ENCODE peak calls at places on chromosomes 4 and X, in eight cellular contexts. One of them, this sample, is unnamed. For H3K4me1, the result is how much of the 10 kb centered on the place peaks cover.

GRCh38 chr4:26022346-26022891 is 108.4 kb downstream of the SMIM20 start:
- DNase-seq in GM23248: peak
- DNase-seq in right cardiac atrium: peak
- DNase-seq in heart left ventricle: no peak
- DNase-seq in cardiac muscle cell: no peak
- DNase-seq in tibial nerve: no peak
- DNase-seq in neural progenitor cell: no peak
- DNase-seq in fibroblast of lung: peak
- DNase-seq in this sample: peak

GRCh38 chrX:118221733-118222132 is 105.1 kb upstream of the KLHL13 start:
- DNase-seq in cardiac muscle cell: no peak
- DNase-seq in neural progenitor cell: no peak
- DNase-seq in GM23248: peak
- DNase-seq in heart left ventricle: no peak
- DNase-seq in tibial nerve: no peak
- DNase-seq in fibroblast of lung: peak
- DNase-seq in right cardiac atrium: no peak
- DNase-seq in this sample: no peak

GRCh38 chr4:82044141-82044993 is 329.4 kb downstream of the HNRNPD start:
- DNase-seq in GM23248: peak
- DNase-seq in neural progenitor cell: peak
- DNase-seq in heart left ventricle: peak
- DNase-seq in tibial nerve: peak
- DNase-seq in fibroblast of lung: peak
- DNase-seq in cardiac muscle cell: peak
- DNase-seq in right cardiac atrium: peak
- DNase-seq in this sample: peak

GRCh38 chrX:69179380-69179911 is 14.2 kb upstream of the PJA1 start:
- DNase-seq in neural progenitor cell: peak
- DNase-seq in right cardiac atrium: no peak
- DNase-seq in tibial nerve: no peak
- DNase-seq in fibroblast of lung: peak
- DNase-seq in heart left ventricle: no peak
- DNase-seq in cardiac muscle cell: peak
- DNase-seq in GM23248: no peak
- DNase-seq in this sample: no peak

GRCh38 chr4:8320386-8320750 is 50.8 kb downstream of the HTRA3 start:
- DNase-seq in GM23248: no peak
- DNase-seq in fibroblast of lung: no peak
- DNase-seq in heart left ventricle: peak
- DNase-seq in tibial nerve: no peak
- DNase-seq in cardiac muscle cell: no peak
- DNase-seq in right cardiac atrium: no peak
- DNase-seq in neural progenitor cell: no peak
- DNase-seq in this sample: peak

GRCh38 chr4:103074598-103075434 is 1.7 kb downstream of the SLC9B2 start:
- DNase-seq in neural progenitor cell: no peak
- DNase-seq in fibroblast of lung: peak
- DNase-seq in heart left ventricle: no peak
- DNase-seq in cardiac muscle cell: no peak
- DNase-seq in GM23248: peak
- DNase-seq in right cardiac atrium: no peak
- DNase-seq in tibial nerve: no peak
- DNase-seq in this sample: no peak

GRCh38 chrX:131821945-131822622 is 201.0 kb upstream of the STK26 start:
- DNase-seq in tibial nerve: no peak
- DNase-seq in heart left ventricle: peak
- DNase-seq in neural progenitor cell: no peak
- DNase-seq in fibroblast of lung: peak
- DNase-seq in cardiac muscle cell: no peak
- DNase-seq in GM23248: no peak
- DNase-seq in right cardiac atrium: no peak
- DNase-seq in this sample: peak

GRCh38 chr4:18039113-18039512 is 17.6 kb upstream of the LCORL start:
- DNase-seq in GM23248: no peak
- DNase-seq in heart left ventricle: no peak
- DNase-seq in tibial nerve: no peak
- DNase-seq in neural progenitor cell: no peak
- DNase-seq in fibroblast of lung: no peak
- DNase-seq in right cardiac atrium: no peak
- DNase-seq in cardiac muscle cell: no peak
- DNase-seq in this sample: no peak

GRCh38 chrX:2548731-2549423 is 48.1 kb upstream of the DHRSX start:
- DNase-seq in tibial nerve: no peak
- DNase-seq in neural progenitor cell: no peak
- DNase-seq in right cardiac atrium: no peak
- DNase-seq in heart left ventricle: no peak
- DNase-seq in cardiac muscle cell: no peak
- DNase-seq in fibroblast of lung: no peak
- DNase-seq in GM23248: no peak
- DNase-seq in this sample: no peak

GRCh38 chr4:169256856-169257756 is 13.7 kb downstream of the SH3RF1 start:
- DNase-seq in neural progenitor cell: no peak
- DNase-seq in tibial nerve: no peak
- DNase-seq in right cardiac atrium: no peak
- DNase-seq in heart left ventricle: no peak
- DNase-seq in fibroblast of lung: no peak
- DNase-seq in GM23248: no peak
- DNase-seq in cardiac muscle cell: peak
- DNase-seq in this sample: no peak

GRCh38 chr4:71254451-71255012 is 84.3 kb upstream of the SLC4A4 start:
- DNase-seq in GM23248: peak
- DNase-seq in heart left ventricle: no peak
- DNase-seq in neural progenitor cell: no peak
- DNase-seq in cardiac muscle cell: no peak
- DNase-seq in fibroblast of lung: no peak
- DNase-seq in right cardiac atrium: no peak
- DNase-seq in tibial nerve: no peak
- DNase-seq in this sample: no peak

GRCh38 chrX:110213183-110213582 is 104.7 kb downstream of the AMMECR1 start:
- DNase-seq in heart left ventricle: no peak
- DNase-seq in neural progenitor cell: no peak
- DNase-seq in right cardiac atrium: no peak
- DNase-seq in tibial nerve: no peak
- DNase-seq in fibroblast of lung: no peak
- DNase-seq in cardiac muscle cell: no peak
- DNase-seq in GM23248: no peak
- DNase-seq in this sample: no peak

GRCh38 chr4:22677780-22678179 is 15.0 kb upstream of the GBA3 start:
- DNase-seq in neural progenitor cell: no peak
- DNase-seq in right cardiac atrium: no peak
- DNase-seq in heart left ventricle: no peak
- DNase-seq in GM23248: no peak
- DNase-seq in tibial nerve: no peak
- DNase-seq in fibroblast of lung: no peak
- DNase-seq in cardiac muscle cell: no peak
- DNase-seq in this sample: no peak

GRCh38 chr4:185559913-185560281 is 24.6 kb upstream of the PDLIM3 start:
- DNase-seq in heart left ventricle: peak
- DNase-seq in right cardiac atrium: no peak
- DNase-seq in fibroblast of lung: peak
- DNase-seq in cardiac muscle cell: peak
- DNase-seq in GM23248: peak
- DNase-seq in tibial nerve: no peak
- DNase-seq in neural progenitor cell: no peak
- DNase-seq in this sample: peak

GRCh38 chr4:188620608-188621007 is 481.4 kb downstream of the TRIML1 start:
- DNase-seq in neural progenitor cell: no peak
- DNase-seq in right cardiac atrium: no peak
- DNase-seq in tibial nerve: no peak
- DNase-seq in cardiac muscle cell: no peak
- DNase-seq in fibroblast of lung: no peak
- DNase-seq in heart left ventricle: no peak
- DNase-seq in GM23248: no peak
- DNase-seq in this sample: no peak

GRCh38 chr4:176438401-176438800 is 118.6 kb downstream of the SPCS3 start:
- DNase-seq in cardiac muscle cell: no peak
- DNase-seq in heart left ventricle: no peak
- DNase-seq in tibial nerve: no peak
- DNase-seq in fibroblast of lung: no peak
- DNase-seq in neural progenitor cell: no peak
- DNase-seq in GM23248: no peak
- DNase-seq in right cardiac atrium: no peak
- DNase-seq in this sample: no peak

GRCh38 chr4:110124721-110125120 is 73.7 kb downstream of the ELOVL6 start:
- DNase-seq in right cardiac atrium: no peak
- DNase-seq in tibial nerve: no peak
- DNase-seq in GM23248: no peak
- DNase-seq in cardiac muscle cell: no peak
- DNase-seq in fibroblast of lung: peak
- DNase-seq in heart left ventricle: no peak
- DNase-seq in neural progenitor cell: no peak
- DNase-seq in this sample: no peak
- H3K4me3 ChIP-seq in right cardiac atrium: no peak
- H3K4me3 ChIP-seq in tibial nerve: no peak
- H3K4me3 ChIP-seq in GM23248: no peak
- H3K4me3 ChIP-seq in cardiac muscle cell: no peak
- H3K4me3 ChIP-seq in fibroblast of lung: no peak
- H3K4me3 ChIP-seq in heart left ventricle: no peak
- H3K4me3 ChIP-seq in neural progenitor cell: no peak
- H3K4me3 ChIP-seq in this sample: no peak

DNA sequence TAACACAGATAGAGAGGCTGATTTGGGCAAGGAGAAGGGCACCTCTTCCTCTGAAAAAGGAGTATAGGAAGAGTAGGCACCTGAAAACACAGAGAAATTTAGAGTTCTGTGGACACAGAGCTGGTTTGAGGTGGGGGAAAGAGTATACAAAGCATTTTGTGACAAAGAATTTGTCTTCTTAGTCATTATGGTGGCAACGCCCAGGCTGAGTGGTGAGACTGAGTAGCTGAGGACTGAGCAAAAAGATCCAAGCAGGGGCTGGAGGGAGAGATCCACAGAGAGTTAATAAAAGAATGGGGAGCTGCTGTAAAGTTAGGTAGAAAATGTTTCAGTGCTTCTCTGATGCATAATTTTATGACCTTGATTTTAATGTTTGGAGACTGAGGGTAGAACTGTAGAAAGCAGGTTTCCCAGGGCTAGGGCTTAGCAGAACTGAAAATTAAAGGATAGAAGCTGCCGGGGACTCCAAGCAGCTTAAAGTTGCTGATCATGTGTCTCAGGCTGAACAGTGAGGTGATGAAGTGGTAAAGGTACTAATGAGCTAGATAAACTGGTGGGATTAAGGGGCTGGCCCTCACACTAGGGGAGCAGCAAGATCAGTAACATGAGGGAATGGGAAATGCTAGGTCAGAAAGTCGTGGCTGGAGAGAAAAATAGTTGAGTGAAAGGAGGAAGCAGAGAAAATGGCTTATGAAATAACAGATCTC is 118.9 kb downstream of the CEP44 start:
- DNase-seq in heart left ventricle: no peak
- DNase-seq in neural progenitor cell: peak
- DNase-seq in fibroblast of lung: no peak
- DNase-seq in GM23248: peak
- DNase-seq in right cardiac atrium: no peak
- DNase-seq in cardiac muscle cell: no peak
- DNase-seq in tibial nerve: no peak
- DNase-seq in this sample: no peak
- H3K4me1 ChIP-seq in heart left ventricle: under half
- H3K4me1 ChIP-seq in neural progenitor cell: under half
- H3K4me1 ChIP-seq in fibroblast of lung: under half
- H3K4me1 ChIP-seq in GM23248: under half
- H3K4me1 ChIP-seq in right cardiac atrium: under half
- H3K4me1 ChIP-seq in cardiac muscle cell: under half
- H3K4me1 ChIP-seq in tibial nerve: under half
- H3K4me1 ChIP-seq in this sample: under half

GRCh38 chrX:11196476-11196875 is 85.3 kb downstream of the HCCS start:
- DNase-seq in tibial nerve: no peak
- DNase-seq in neural progenitor cell: no peak
- DNase-seq in right cardiac atrium: no peak
- DNase-seq in GM23248: no peak
- DNase-seq in cardiac muscle cell: no peak
- DNase-seq in heart left ventricle: no peak
- DNase-seq in fibroblast of lung: peak
- DNase-seq in this sample: no peak

GRCh38 chrX:11188664-11189063 is 77.5 kb downstream of the HCCS start:
- DNase-seq in tibial nerve: no peak
- DNase-seq in heart left ventricle: no peak
- DNase-seq in neural progenitor cell: no peak
- DNase-seq in fibroblast of lung: peak
- DNase-seq in right cardiac atrium: no peak
- DNase-seq in GM23248: peak
- DNase-seq in cardiac muscle cell: no peak
- DNase-seq in this sample: no peak

GRCh38 chrX:11189097-11189496 is 78.0 kb downstream of the HCCS start:
- DNase-seq in cardiac muscle cell: no peak
- DNase-seq in fibroblast of lung: peak
- DNase-seq in heart left ventricle: no peak
- DNase-seq in GM23248: no peak
- DNase-seq in right cardiac atrium: no peak
- DNase-seq in neural progenitor cell: no peak
- DNase-seq in tibial nerve: no peak
- DNase-seq in this sample: no peak

GRCh38 chrX:11190745-11191510 is 79.8 kb downstream of the HCCS start:
- DNase-seq in cardiac muscle cell: no peak
- DNase-seq in tibial nerve: no peak
- DNase-seq in heart left ventricle: no peak
- DNase-seq in fibroblast of lung: no peak
- DNase-seq in right cardiac atrium: no peak
- DNase-seq in GM23248: no peak
- DNase-seq in neural progenitor cell: no peak
- DNase-seq in this sample: peak

DNA sequence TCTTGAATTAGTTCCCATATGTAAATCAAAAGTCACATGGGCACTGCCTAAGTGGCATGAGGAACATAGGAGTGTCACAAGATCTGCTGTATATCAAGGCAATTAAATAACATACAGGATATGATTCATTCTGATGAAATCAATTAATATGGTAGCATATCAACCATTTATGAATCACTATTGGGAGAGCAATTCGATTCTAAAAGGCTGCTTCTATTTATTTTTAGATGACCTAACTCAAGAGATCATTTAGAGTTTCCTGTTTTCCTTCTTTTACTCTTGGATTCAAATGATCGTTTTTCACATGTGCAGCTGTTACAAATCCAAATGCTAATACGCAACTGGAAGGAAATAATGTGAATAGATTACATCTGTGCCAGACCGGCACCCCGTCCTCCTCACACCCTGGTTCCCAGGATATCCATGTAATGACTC is 81.9 kb downstream of the HCCS start:
- DNase-seq in cardiac muscle cell: peak
- DNase-seq in tibial nerve: no peak
- DNase-seq in right cardiac atrium: no peak
- DNase-seq in GM23248: peak
- DNase-seq in heart left ventricle: no peak
- DNase-seq in fibroblast of lung: peak
- DNase-seq in neural progenitor cell: no peak
- DNase-seq in this sample: no peak
- H3K27ac ChIP-seq in cardiac muscle cell: no peak
- H3K27ac ChIP-seq in tibial nerve: peak
- H3K27ac ChIP-seq in right cardiac atrium: no peak
- H3K27ac ChIP-seq in GM23248: no peak
- H3K27ac ChIP-seq in heart left ventricle: no peak
- H3K27ac ChIP-seq in fibroblast of lung: no peak
- H3K27ac ChIP-seq in neural progenitor cell: no peak
- H3K27ac ChIP-seq in this sample: no peak

DNA sequence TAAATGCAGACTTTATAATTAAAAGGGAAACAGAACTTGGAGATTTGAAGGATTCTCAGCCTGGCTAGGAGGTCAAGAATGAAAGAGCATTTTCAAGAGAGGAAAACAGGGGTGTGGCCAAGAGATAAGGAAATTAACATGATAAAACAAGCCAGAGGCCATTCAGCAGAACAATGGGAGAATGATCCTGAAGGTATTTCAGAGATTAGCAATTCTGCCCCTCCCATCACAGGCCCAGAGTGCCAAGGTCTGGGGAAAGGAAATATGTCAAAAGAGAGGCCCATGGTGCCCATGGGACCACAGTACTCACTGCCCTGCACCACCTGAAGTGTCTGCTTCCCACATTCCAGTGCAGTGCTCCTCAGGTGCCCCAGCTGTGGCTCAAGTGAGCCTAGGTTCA is 188.5 kb upstream of the STS start:
- DNase-seq in neural progenitor cell: peak
- DNase-seq in GM23248: no peak
- DNase-seq in tibial nerve: no peak
- DNase-seq in cardiac muscle cell: no peak
- DNase-seq in fibroblast of lung: no peak
- DNase-seq in right cardiac atrium: no peak
- DNase-seq in heart left ventricle: no peak
- DNase-seq in this sample: no peak
- H3K4me3 ChIP-seq in neural progenitor cell: no peak
- H3K4me3 ChIP-seq in GM23248: no peak
- H3K4me3 ChIP-seq in tibial nerve: no peak
- H3K4me3 ChIP-seq in cardiac muscle cell: no peak
- H3K4me3 ChIP-seq in fibroblast of lung: no peak
- H3K4me3 ChIP-seq in right cardiac atrium: no peak
- H3K4me3 ChIP-seq in heart left ventricle: no peak
- H3K4me3 ChIP-seq in this sample: no peak